ENCODE peak calls at places on chromosomes 11 and 22, in eight cellular contexts. T is endodermal cell, U is GM23248, M is PC-3, Y is fibroblast of lung, S is right lobe of liver, K is neuronal stem cell, O is spleen. Z is an unnamed sample.
A peak's percentile ranks its signal among the peaks of the same experiment; 100 is the strongest.

GRCh38 chr11:86592047-86592564 is 80.3 kb downstream of the ME3 start:
- DNase-seq in T (no peak), U (peak; percentile 51), M (peak; percentile 59), Y (peak; percentile 25), S (no peak), K (no peak), O (no peak), Z (no peak)

GRCh38 chr11:45332486-45332934 is 46.4 kb upstream of the SYT13 start:
- DNase-seq in T (peak; percentile 79), U (peak; percentile 56), M (no peak), Y (peak; percentile 49), S (no peak), K (peak; percentile 51), O (no peak), Z (peak; percentile 12)

GRCh38 chr22:19406281-19406811 is 25.2 kb downstream of the HIRA start:
- DNase-seq in T (no peak), U (no peak), M (no peak), Y (no peak), S (no peak), K (no peak), O (no peak), Z (no peak)

GRCh38 chr22:25553131-25553530 is 11.3 kb upstream of the GRK3 start:
- DNase-seq in T (no peak), U (no peak), M (no peak), Y (no peak), S (no peak), K (no peak), O (no peak), Z (no peak)

GRCh38 chr11:102564110-102564509 is 33.6 kb upstream of the MMP7 start:
- DNase-seq in T (no peak), U (peak; percentile 87), M (peak; percentile 99), Y (peak; percentile 70), S (no peak), K (no peak), O (no peak), Z (no peak)

GRCh38 chr22:33906475-33906874 is 13.8 kb downstream of the LARGE1 start:
- DNase-seq in T (no peak), U (no peak), M (no peak), Y (no peak), S (no peak), K (no peak), O (no peak), Z (no peak)

GRCh38 chr22:23225724-23226496 is 45.6 kb downstream of the BCR start:
- DNase-seq in T (no peak), U (peak; percentile 89), M (peak; percentile 82), Y (peak; percentile 64), S (no peak), K (no peak), O (peak; percentile 83), Z (peak; percentile 37)

GRCh38 chr11:34585870-34586654 is 34.8 kb upstream of the EHF start:
- DNase-seq in T (no peak), U (peak; percentile 67), M (peak; percentile 84), Y (peak; percentile 87), S (no peak), K (peak; percentile 52), O (no peak), Z (no peak)

GRCh38 chr11:3920148-3920852 is 64.8 kb downstream of the STIM1 start:
- DNase-seq in T (no peak), U (peak; percentile 83), M (peak; percentile 71), Y (peak; percentile 91), S (no peak), K (no peak), O (no peak), Z (peak; percentile 43)

DNA sequence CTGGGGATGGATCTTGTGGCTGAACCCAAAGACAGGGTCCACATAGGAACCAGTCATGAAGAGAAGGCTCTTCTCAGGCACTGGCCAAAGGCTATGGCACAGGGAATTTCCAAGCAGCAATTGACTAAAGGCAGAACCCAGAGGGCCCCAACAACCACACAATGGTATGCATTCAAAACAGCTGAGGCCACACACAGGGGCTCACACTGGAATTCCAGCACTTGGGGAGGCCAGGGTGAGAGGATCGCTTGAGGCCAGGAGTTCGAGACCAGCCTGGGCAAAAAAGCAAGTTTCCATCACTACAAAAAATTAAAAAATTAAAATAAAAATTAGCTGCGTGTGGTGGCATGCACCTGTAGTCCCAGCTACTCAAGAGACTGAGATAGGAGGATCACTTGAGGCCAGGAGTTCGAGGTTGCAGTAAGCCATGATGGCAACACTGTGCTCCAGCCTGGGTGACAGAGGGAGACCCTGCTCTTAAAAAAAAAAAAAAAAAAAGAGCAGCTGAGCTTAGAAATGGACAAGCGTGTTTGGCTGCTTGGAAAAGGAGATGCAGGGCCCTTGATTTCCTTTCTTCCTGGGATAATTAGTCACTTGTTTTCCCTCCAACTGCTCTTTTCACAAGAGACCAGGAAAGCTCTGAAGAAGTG is 44.6 kb downstream of the MYH9 start:
- DNase-seq in T (no peak), U (no peak), M (no peak), Y (no peak), S (no peak), K (no peak), O (no peak), Z (no peak)
- H3K4me1 ChIP-seq in T (no peaks in the 10 kb centered on the region), U (peaks cover 18% of the 10 kb centered on the region), M (no peaks in the 10 kb centered on the region), Y (peaks cover 48% of the 10 kb centered on the region), S (peaks cover 24% of the 10 kb centered on the region), K (peaks cover 17% of the 10 kb centered on the region), O (peaks cover 100% of the 10 kb centered on the region), Z (peaks cover 50% of the 10 kb centered on the region)

DNA sequence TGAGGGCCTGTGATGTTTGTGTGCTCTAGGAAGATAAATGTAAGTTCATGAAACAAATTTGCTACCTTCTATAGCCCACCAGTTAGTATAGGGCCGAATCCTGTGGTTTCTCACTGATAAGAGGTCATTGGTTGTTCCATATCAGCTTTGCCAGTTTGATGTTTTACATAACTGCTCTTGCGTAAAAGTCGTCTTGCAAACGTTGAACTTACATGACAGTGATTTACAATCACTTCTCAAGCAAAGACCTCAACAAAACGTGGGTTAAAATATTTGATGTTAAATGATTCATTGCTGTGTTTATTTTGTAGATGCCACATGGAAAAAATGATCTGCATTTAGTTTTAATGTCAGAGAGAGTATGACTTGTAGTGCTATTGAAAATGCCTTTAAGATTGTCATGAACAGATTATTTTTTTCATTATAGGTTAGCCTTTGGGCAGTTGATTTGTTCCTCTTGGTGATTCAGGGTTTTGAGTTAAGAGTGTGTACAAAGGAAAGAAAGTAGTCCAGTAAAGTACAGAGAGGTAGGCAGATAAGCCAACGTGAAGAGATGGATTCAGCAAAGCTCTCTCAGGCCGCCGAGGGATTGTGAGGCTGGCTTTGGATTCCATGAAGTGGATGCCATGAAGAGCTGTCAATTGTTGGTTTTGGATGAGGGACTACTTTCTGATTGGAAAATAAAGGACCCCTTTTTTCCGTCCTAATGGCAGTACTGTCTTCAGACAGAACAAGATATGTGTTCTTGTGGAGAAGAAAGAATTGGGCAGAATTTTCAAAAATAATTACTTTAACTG is 2.6 kb downstream of the EWSR1 start:
- DNase-seq in T (no peak), U (peak; percentile 55), M (peak; percentile 54), Y (peak; percentile 43), S (no peak), K (no peak), O (no peak), Z (no peak)
- H3K27ac ChIP-seq in T (no peak overlapping the region), U (peak overlapping the region; percentile 98), M (peak overlapping the region; percentile 11), Y (peak overlapping the region; percentile 100), S (no peak overlapping the region), K (no peak overlapping the region), O (peak overlapping the region; percentile 98), Z (peak overlapping the region; percentile 47)

GRCh38 chr11:57410287-57410686 is 16.6 kb downstream of the SLC43A3 start:
- DNase-seq in T (no peak), U (peak; percentile 80), M (peak; percentile 74), Y (peak; percentile 91), S (no peak), K (no peak), O (no peak), Z (no peak)
- H3K4me3 ChIP-seq in T (no peak overlapping the region), U (no peak overlapping the region), M (no peak overlapping the region), Y (no peak overlapping the region), S (no peak overlapping the region), K (no peak overlapping the region), O (no peak overlapping the region), Z (no peak overlapping the region)

GRCh38 chr11:12683857-12684256 is 9.6 kb downstream of the TEAD1 start:
- DNase-seq in T (no peak), U (peak; percentile 60), M (peak; percentile 68), Y (peak; percentile 49), S (no peak), K (no peak), O (no peak), Z (no peak)
- H3K4me1 ChIP-seq in T (peaks cover 34% of the 10 kb centered on the region), U (peaks cover 79% of the 10 kb centered on the region), M (peaks cover 80% of the 10 kb centered on the region), Y (peaks cover 52% of the 10 kb centered on the region), S (no peaks in the 10 kb centered on the region), K (peaks cover 50% of the 10 kb centered on the region), O (peaks cover 17% of the 10 kb centered on the region), Z (peaks cover 4% of the 10 kb centered on the region)

GRCh38 chr22:29798801-29799200 is 31.6 kb downstream of the UQCR10 start:
- DNase-seq in T (no peak), U (no peak), M (peak; percentile 57), Y (no peak), S (peak; percentile 61), K (no peak), O (no peak), Z (no peak)

GRCh38 chr22:29801153-29801552 is 34.0 kb downstream of the UQCR10 start:
- DNase-seq in T (peak; percentile 64), U (no peak), M (no peak), Y (no peak), S (no peak), K (peak; percentile 8), O (no peak), Z (no peak)

GRCh38 chr22:29799217-29799680 is 32.1 kb downstream of the UQCR10 start:
- DNase-seq in T (no peak), U (peak; percentile 98), M (peak; percentile 92), Y (peak; percentile 95), S (peak; percentile 87), K (no peak), O (peak; percentile 90), Z (no peak)

GRCh38 chr22:29803190-29803589 is 34.9 kb downstream of the ASCC2 start:
- DNase-seq in T (no peak), U (no peak), M (no peak), Y (no peak), S (no peak), K (no peak), O (no peak), Z (no peak)

DNA sequence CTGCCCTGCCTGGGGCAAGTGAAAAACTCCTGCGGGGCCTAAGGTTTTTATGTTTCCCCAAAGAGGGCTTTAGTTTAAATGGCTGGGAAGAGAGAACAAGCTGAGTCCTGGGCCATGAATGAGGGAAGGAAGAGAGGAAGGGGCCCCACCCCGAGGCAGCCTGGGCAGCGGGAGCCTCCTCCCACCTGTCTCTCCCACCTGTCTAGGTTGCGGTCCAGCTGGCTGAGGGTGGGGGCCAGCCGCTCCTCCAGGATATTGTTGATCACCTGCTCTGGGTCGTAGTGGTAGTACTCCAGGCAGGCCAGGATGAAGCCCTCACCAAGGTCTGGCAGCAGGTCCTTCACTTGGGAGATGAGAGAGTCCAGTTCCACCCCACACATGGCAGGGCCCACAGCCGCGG is 34.6 kb downstream of the UQCR10 start:
- DNase-seq in T (no peak), U (no peak), M (no peak), Y (no peak), S (no peak), K (no peak), O (no peak), Z (no peak)
- H3K27ac ChIP-seq in T (no peak overlapping the region), U (no peak overlapping the region), M (no peak overlapping the region), Y (no peak overlapping the region), S (no peak overlapping the region), K (no peak overlapping the region), O (no peak overlapping the region), Z (no peak overlapping the region)

DNA sequence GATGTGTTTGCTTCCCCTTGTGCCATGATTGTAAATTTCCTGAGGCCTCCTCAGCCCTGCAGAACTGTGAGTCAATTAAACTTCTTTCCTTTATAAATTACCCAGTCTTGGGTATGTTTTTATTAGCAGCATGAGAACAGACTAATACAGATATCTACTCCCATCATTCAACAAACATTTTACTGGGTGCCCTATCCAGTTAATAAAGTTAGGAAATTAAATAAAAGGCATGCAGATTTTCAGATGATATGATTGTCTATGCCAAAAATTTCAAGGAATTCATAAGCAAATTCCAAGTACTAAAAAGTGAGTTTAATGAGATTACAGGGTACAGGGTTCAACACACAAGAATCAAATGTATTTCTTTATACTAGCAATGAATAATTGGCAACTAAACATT is 33.5 kb upstream of the LIN7C start:
- DNase-seq in T (no peak), U (no peak), M (no peak), Y (no peak), S (no peak), K (no peak), O (no peak), Z (no peak)
- H3K4me3 ChIP-seq in T (no peak overlapping the region), U (no peak overlapping the region), M (no peak overlapping the region), Y (no peak overlapping the region), S (no peak overlapping the region), K (no peak overlapping the region), O (no peak overlapping the region), Z (no peak overlapping the region)